ENCODE peak calls at places on chromosome 16, in nine cellular contexts. O is dermis microvascular lymphatic vessel endothelial cell; F is NCI-H2081; S is activated naive CD4-positive, alpha-beta T cell; D is lung; H is NCI-H460; A is CD8-positive, alpha-beta memory T cell; Y is glutamatergic neuron; W is NCI-H446 treated with DMSO at 0.1 percent for 48 hours. P is an unnamed sample.

GRCh38 chr16:75265911-75266701 is 14.7 kb upstream of the BCAR1 start:
- DNase-seq in O (no peak), F (peak; percentile 14), S (no peak), D (peak; percentile 82), H (peak; percentile 58), A (no peak), Y (peak; percentile 94), W (no peak), P (no peak)

GRCh38 chr16:22643886-22644285 is 133.2 kb downstream of the NPIPB5 start:
- DNase-seq in O (no peak), F (no peak), S (no peak), D (no peak), H (no peak), A (no peak), Y (no peak), W (no peak), P (no peak)

GRCh38 chr16:65975049-65975708 is 391.3 kb upstream of the CDH5 start:
- DNase-seq in O (no peak), F (no peak), S (no peak), D (no peak), H (peak; percentile 55), A (no peak), Y (no peak), W (no peak), P (no peak)

GRCh38 chr16:14562691-14563491 is 67.2 kb downstream of the PARN start:
- DNase-seq in O (no peak), F (no peak), S (no peak), D (no peak), H (no peak), A (no peak), Y (no peak), W (no peak), P (no peak)

GRCh38 chr16:27230562-27230991 is 27.3 kb downstream of the KDM8 start:
- DNase-seq in O (no peak), F (no peak), S (peak; percentile 19), D (no peak), H (no peak), A (peak; percentile 64), Y (no peak), W (no peak), P (peak; percentile 80)

GRCh38 chr16:84735846-84736586 is 36.2 kb downstream of the USP10 start:
- DNase-seq in O (no peak), F (peak; percentile 77), S (no peak), D (peak; percentile 37), H (no peak), A (no peak), Y (no peak), W (no peak), P (peak; percentile 48)

GRCh38 chr16:87209808-87210512 is 107.2 kb downstream of the C16orf95 start:
- DNase-seq in O (no peak), F (no peak), S (no peak), D (no peak), H (no peak), A (no peak), Y (no peak), W (no peak), P (no peak)

GRCh38 chr16:75230471-75231110 is 11.8 kb downstream of the CTRB1 start:
- DNase-seq in O (no peak), F (no peak), S (no peak), D (no peak), H (no peak), A (no peak), Y (no peak), W (no peak), P (no peak)

GRCh38 chr16:1899641-1900451 is 18.4 kb downstream of the HS3ST6 start:
- DNase-seq in O (no peak), F (peak; percentile 96), S (no peak), D (peak; percentile 40), H (no peak), A (no peak), Y (no peak), W (no peak), P (no peak)

P was measured in naive thymus-derived CD4-positive, alpha-beta T cell.